ENCODE peak calls at places on chromosomes 3 and 15, in seven cellular contexts. R is mesenchymal stem cell, Q is H9, U is H1, E is neuronal stem cell, J is IMR-90, F is mesendoderm. S is an unnamed sample.

GRCh38 chr3:18868911-18869689 is 279.2 kb upstream of the KCNH8 start:
- DNase-seq in R (no peak), U (no peak), F (no peak), E (no peak), Q (no peak), J (no peak), S (no peak)

GRCh38 chr15:80906159-80906775 is 83.4 kb downstream of the MESD start:
- DNase-seq in Q (no peak), F (no peak), E (no peak), U (no peak), J (peak; percentile 67), R (no peak), S (no peak)

GRCh38 chr15:90481023-90481422 is 48.7 kb upstream of the CRTC3 start:
- DNase-seq in U (no peak), Q (no peak), J (no peak), F (no peak), E (no peak), R (peak; percentile 28), S (no peak)

GRCh38 chr3:158058775-158059174 is 47.4 kb downstream of the SHOX2 start:
- DNase-seq in J (no peak), E (no peak), Q (no peak), R (no peak), U (no peak), F (no peak), S (no peak)

GRCh38 chr3:23084367-23084766 is 118.8 kb upstream of the UBE2E2 start:
- DNase-seq in E (no peak), Q (no peak), F (no peak), R (no peak), J (no peak), U (no peak), S (no peak)

GRCh38 chr3:190063490-190063889 is 57.2 kb downstream of the P3H2 start:
- DNase-seq in F (peak; percentile 53), R (no peak), E (no peak), J (no peak), U (no peak), Q (no peak), S (no peak)

GRCh38 chr3:138964264-138964663 is 17.2 kb downstream of the FOXL2NB start:
- DNase-seq in J (no peak), Q (no peak), E (no peak), R (no peak), U (no peak), F (no peak), S (no peak)

GRCh38 chr15:78149805-78150751 is 916 bp downstream of the IDH3A start:
- DNase-seq in U (no peak), J (no peak), R (peak; percentile 28), E (no peak), Q (no peak), F (peak; percentile 63), S (no peak)

GRCh38 chr3:97860364-97860763 is 38.6 kb downstream of the CRYBG3 start:
- DNase-seq in J (no peak), Q (no peak), F (peak; percentile 47), R (no peak), U (no peak), E (no peak), S (peak; percentile 3)

GRCh38 chr3:154690413-154690812 is 260.4 kb upstream of the GPR149 start:
- DNase-seq in J (no peak), F (no peak), R (no peak), U (no peak), Q (no peak), E (no peak), S (no peak)

GRCh38 chr15:39360417-39360816 is 220.5 kb upstream of the THBS1 start:
- DNase-seq in J (no peak), F (no peak), U (no peak), Q (no peak), R (no peak), E (no peak), S (no peak)

GRCh38 chr3:108780235-108780634 is 23.0 kb upstream of the RETNLB start:
- DNase-seq in U (no peak), E (no peak), R (no peak), Q (no peak), F (peak; percentile 8), J (no peak), S (no peak)

GRCh38 chr3:81891496-81891895 is 130.1 kb upstream of the GBE1 start:
- DNase-seq in R (no peak), J (no peak), E (peak; percentile 45), Q (no peak), F (peak; percentile 27), U (no peak), S (peak; percentile 10)

GRCh38 chr15:69658401-69658945 is 205.9 kb downstream of the RPLP1 start:
- DNase-seq in Q (no peak), J (no peak), E (no peak), R (no peak), F (no peak), U (peak; percentile 30), S (peak; percentile 77)

GRCh38 chr3:110528305-110529121 is 543.1 kb upstream of the NECTIN3 start:
- DNase-seq in Q (no peak), E (no peak), J (peak; percentile 8), U (no peak), R (no peak), F (no peak), S (no peak)

GRCh38 chr3:152279474-152279873 is 10.7 kb downstream of the MBNL1 start:
- DNase-seq in U (no peak), Q (no peak), R (no peak), F (no peak), E (no peak), J (no peak), S (no peak)
- H3K9ac ChIP-seq in U (no peak overlapping the region), Q (no peak overlapping the region), R (no peak overlapping the region), F (no peak overlapping the region), E (no peak overlapping the region), J (no peak overlapping the region), S (no peak overlapping the region)

GRCh38 chr3:53747559-53747958 is 98.7 kb downstream of the CHDH start:
- DNase-seq in U (no peak), F (no peak), Q (no peak), J (no peak), R (no peak), E (no peak), S (no peak)

GRCh38 chr3:53753518-53754183 is 92.6 kb downstream of the CHDH start:
- DNase-seq in J (no peak), Q (no peak), U (no peak), F (no peak), E (no peak), R (no peak), S (no peak)

GRCh38 chr3:53749428-53749827 is 96.8 kb downstream of the CHDH start:
- DNase-seq in R (no peak), E (no peak), U (no peak), Q (no peak), J (no peak), F (no peak), S (peak; percentile 40)

GRCh38 chr3:53748512-53749271 is 97.5 kb downstream of the CHDH start:
- DNase-seq in U (no peak), Q (peak; percentile 56), E (no peak), J (no peak), F (no peak), R (no peak), S (no peak)

DNA sequence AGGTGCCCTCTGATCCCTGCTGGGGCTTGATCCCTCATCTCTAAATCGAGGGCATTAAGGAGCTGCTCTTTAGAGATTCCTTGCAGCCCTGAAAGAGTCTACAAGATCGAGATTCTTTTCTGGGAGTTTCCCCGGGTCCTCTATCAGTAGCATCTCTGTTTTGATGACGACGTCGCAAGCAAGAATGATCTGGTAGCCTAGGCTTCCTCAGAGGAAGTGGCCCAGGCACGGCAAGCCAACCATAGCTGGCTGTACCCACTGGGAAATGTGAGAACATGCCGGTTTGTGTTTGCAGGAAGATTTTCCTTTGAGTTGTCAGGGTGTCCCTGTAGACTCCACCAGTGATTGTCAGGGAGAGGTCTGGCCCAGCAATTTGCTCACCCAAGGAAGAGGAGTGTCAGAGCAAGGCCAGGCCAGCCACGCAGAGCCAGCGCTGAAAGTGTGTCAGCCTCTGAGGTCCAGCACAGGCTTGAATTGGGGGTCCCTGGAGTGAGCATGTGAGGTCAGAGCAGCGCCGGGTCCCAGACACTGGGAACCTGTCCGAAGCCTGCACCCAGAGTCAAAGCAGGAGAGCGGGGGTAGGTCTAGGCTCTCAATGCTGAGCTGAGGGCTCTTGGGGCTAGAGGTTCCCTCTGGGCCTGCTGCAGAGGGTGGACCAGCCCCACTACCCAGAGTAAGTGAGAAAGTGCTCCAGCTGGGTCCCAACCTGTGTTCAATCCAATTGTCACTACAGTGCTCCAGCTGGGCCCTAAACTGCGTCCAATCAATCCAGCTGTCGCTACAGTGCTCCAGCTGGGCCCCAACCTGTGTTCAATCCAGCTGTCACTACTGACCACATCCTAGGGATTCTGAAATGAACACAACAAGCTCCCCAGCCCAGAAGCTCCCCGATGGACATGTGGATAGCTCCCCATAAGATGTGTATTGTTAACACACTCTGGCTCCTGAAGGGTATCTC is 95.7 kb downstream of the CHDH start:
- DNase-seq in R (no peak), J (no peak), Q (no peak), E (no peak), F (no peak), U (no peak), S (peak; percentile 23)
- H3K27ac ChIP-seq in R (no peak overlapping the region), J (no peak overlapping the region), Q (no peak overlapping the region), E (no peak overlapping the region), F (no peak overlapping the region), U (no peak overlapping the region), S (no peak overlapping the region)

GRCh38 chr3:89405145-89405544 is 297.7 kb downstream of the EPHA3 start:
- DNase-seq in U (no peak), E (no peak), R (no peak), Q (peak; percentile 29), F (no peak), J (no peak), S (no peak)
- H3K18ac ChIP-seq in U (no peak overlapping the region), E (peak overlapping the region; percentile 20), R (no peak overlapping the region), Q (no peak overlapping the region), F (no peak overlapping the region), J (no peak overlapping the region), S (no peak overlapping the region)

GRCh38 chr3:195443391-195443989 is 670 bp upstream of the ACAP2 start:
- DNase-seq in F (no peak), J (no peak), Q (no peak), R (no peak), U (no peak), E (no peak), S (no peak)
- H3K9ac ChIP-seq in F (peak overlapping the region; percentile 38), J (peak overlapping the region; percentile 69), Q (no peak overlapping the region), R (peak overlapping the region; percentile 84), U (no peak overlapping the region), E (peak overlapping the region; percentile 38), S (no peak overlapping the region)

GRCh38 chr3:115052906-115053305 is 94.2 kb downstream of the ZBTB20 start:
- DNase-seq in R (no peak), J (no peak), E (no peak), F (no peak), U (no peak), Q (no peak), S (no peak)
- H3K27ac ChIP-seq in R (no peak overlapping the region), J (no peak overlapping the region), E (no peak overlapping the region), F (no peak overlapping the region), U (no peak overlapping the region), Q (no peak overlapping the region), S (no peak overlapping the region)

S was measured in trophoblast cell.